ENCODE peak calls at places on chromosomes 16 and 17, in seven cellular contexts. Y is kidney glomerular epithelial cell, G is tibial artery, J is spleen, R is memory B cell, A is cerebellar cortex, O is Right ventricle myocardium superior. K is an unnamed sample.

GRCh38 chr17:39576187-39576586 is 31.5 kb downstream of the NEUROD2 start:
- DNase-seq in Y (no peak), G (no peak), J (no peak), R (no peak), A (peak), O (no peak), K (no peak)

GRCh38 chr16:60684002-60684401 is 1352.2 kb downstream of the CDH8 start:
- DNase-seq in Y (no peak), G (no peak), J (no peak), R (no peak), A (no peak), O (no peak), K (no peak)

GRCh38 chr17:78611636-78612035 is 34.4 kb upstream of the DNAH17 start:
- DNase-seq in Y (no peak), G (no peak), J (peak), R (no peak), A (no peak), O (no peak), K (no peak)

GRCh38 chr16:57480127-57480753 is 6.1 kb downstream of the DOK4 start:
- DNase-seq in Y (peak), G (peak), J (peak), R (no peak), A (no peak), O (peak), K (no peak)

GRCh38 chr17:72714357-72714966 is 378.0 kb downstream of the SLC39A11 start:
- DNase-seq in Y (no peak), G (no peak), J (no peak), R (no peak), A (no peak), O (no peak), K (no peak)

GRCh38 chr16:2949705-2950399 is 14.2 kb upstream of the KREMEN2 start:
- DNase-seq in Y (no peak), G (no peak), J (no peak), R (no peak), A (no peak), O (no peak), K (no peak)

GRCh38 chr16:13962232-13962631 is 42.3 kb downstream of the ERCC4 start:
- DNase-seq in Y (no peak), G (no peak), J (no peak), R (no peak), A (no peak), O (no peak), K (no peak)

GRCh38 chr16:12147681-12148479 is 171.3 kb downstream of the SNX29 start:
- DNase-seq in Y (no peak), G (no peak), J (peak), R (no peak), A (no peak), O (no peak), K (no peak)

GRCh38 chr16:68577352-68577853 is 38.3 kb downstream of the ZFP90 start:
- DNase-seq in Y (no peak), G (no peak), J (no peak), R (no peak), A (no peak), O (no peak), K (no peak)

GRCh38 chr17:65799454-65799853 is 238.0 kb upstream of the AXIN2 start:
- DNase-seq in Y (no peak), G (no peak), J (no peak), R (no peak), A (no peak), O (no peak), K (no peak)

GRCh38 chr17:40466298-40466971 is 23.2 kb downstream of the IGFBP4 start:
- DNase-seq in Y (no peak), G (no peak), J (no peak), R (no peak), A (no peak), O (no peak), K (no peak)

GRCh38 chr16:55508941-55509920 is at the start of gene LPCAT2:
- DNase-seq in Y (peak), G (peak), J (peak), R (no peak), A (peak), O (peak), K (peak)

GRCh38 chr17:80637286-80637703 is 92.7 kb downstream of the RPTOR start:
- DNase-seq in Y (no peak), G (no peak), J (no peak), R (no peak), A (no peak), O (no peak), K (no peak)